ENCODE peak calls at places on chromosome 19, in six cellular contexts. S is ACHN; C is GM03348; R is stimulated activated CD8-positive, alpha-beta memory T cell treated with anti-CD3 and anti-CD28 coated beads, Interleukin-15, amount 100 ng/mL, for 1 hour; G is anterior cingulate cortex; E is activated naive CD4-positive, alpha-beta T cell. O is an unnamed sample.

GRCh38 chr19:41893899-41894298 is 10.9 kb downstream of the ARHGEF1 start:
- DNase-seq in C (no peak), E (no peak), S (no peak), R (no peak), G (no peak), O (peak)

GRCh38 chr19:13154241-13154778 is 4.1 kb downstream of the IER2 start:
- DNase-seq in E (peak), C (peak), S (peak), R (no peak), G (no peak), O (peak)

GRCh38 chr19:7751157-7751783 is 3.9 kb upstream of the CD209 start:
- DNase-seq in C (no peak), S (no peak), R (no peak), E (no peak), G (no peak), O (no peak)

GRCh38 chr19:36060430-36060829 is 5.7 kb downstream of the WDR62 start:
- DNase-seq in S (peak), G (peak), C (peak), E (no peak), R (no peak), O (peak)

GRCh38 chr19:7762719-7763293 is at the start of gene CLEC4M:
- DNase-seq in R (no peak), G (no peak), E (no peak), C (no peak), S (no peak), O (no peak)

GRCh38 chr19:50239916-50240585 is 36.6 kb downstream of the MYH14 start:
- DNase-seq in R (no peak), C (no peak), S (no peak), G (no peak), E (no peak), O (no peak)

GRCh38 chr19:49110567-49110966 is 3.6 kb upstream of the LIN7B start:
- DNase-seq in G (no peak), C (peak), S (no peak), E (no peak), R (no peak), O (no peak)

GRCh38 chr19:3849092-3849491 is 19.7 kb downstream of the ZFR2 start:
- DNase-seq in C (no peak), E (no peak), G (no peak), S (peak), R (peak), O (peak)

GRCh38 chr19:4051175-4052101 is 15.3 kb downstream of the ZBTB7A start:
- DNase-seq in G (no peak), R (no peak), E (no peak), C (peak), S (no peak), O (no peak)

GRCh38 chr19:7292950-7293794 is 1.0 kb downstream of the INSR start:
- DNase-seq in E (no peak), R (no peak), S (no peak), G (no peak), C (peak), O (no peak)

GRCh38 chr19:34432797-34433196 is 4.6 kb downstream of the UBA2 start:
- DNase-seq in R (no peak), E (no peak), C (no peak), S (no peak), G (no peak), O (peak)

GRCh38 chr19:48325265-48325910 is at the start of gene EMP3:
- DNase-seq in C (peak), R (peak), S (peak), G (no peak), E (peak), O (peak)

GRCh38 chr19:18438331-18439024 is 545 bp upstream of the ISYNA1 start:
- DNase-seq in E (no peak), G (no peak), C (no peak), S (no peak), R (no peak), O (no peak)

GRCh38 chr19:2574478-2574931 is 98.6 kb downstream of the GADD45B start:
- DNase-seq in R (no peak), E (no peak), C (no peak), S (no peak), G (no peak), O (no peak)

GRCh38 chr19:43639507-43640423 is at the start of gene CADM4:
- DNase-seq in G (no peak), E (peak), R (no peak), S (peak), C (peak), O (no peak)

GRCh38 chr19:47097396-47098217 is 16.0 kb downstream of the ZC3H4 start:
- DNase-seq in S (no peak), G (peak), E (no peak), C (peak), R (no peak), O (peak)

GRCh38 chr19:13012690-13013608 is 17.7 kb downstream of the NFIX start:
- DNase-seq in S (peak), R (no peak), G (no peak), C (peak), E (no peak), O (peak)

GRCh38 chr19:4606921-4607678 is 32.2 kb upstream of the TNFAIP8L1 start:
- DNase-seq in C (no peak), R (no peak), E (no peak), G (no peak), S (no peak), O (no peak)

GRCh38 chr19:2391118-2391725 is 31.2 kb downstream of the TMPRSS9 start:
- DNase-seq in S (peak), E (no peak), R (no peak), C (peak), G (no peak), O (peak)

O was measured in cerebellar cortex.